ENCODE peak calls at places on chromosomes 7 and 10, in nine cellular contexts. I is IMR-90, J is GM12864, D is lung, C is fibroblast of mammary gland, V is endodermal cell, R is brain microvascular endothelial cell, P is GM12865, T is AG10803. Q is an unnamed sample.

GRCh38 chr10:62422068-62422590 is 48.0 kb downstream of the ZNF365 start:
- DNase-seq in R (peak), J (no peak), P (no peak), C (peak), T (peak), I (peak), D (no peak), V (no peak), Q (peak)

GRCh38 chr10:110820321-110820814 is 51.4 kb upstream of the PDCD4 start:
- DNase-seq in P (no peak), D (no peak), V (no peak), C (no peak), I (no peak), R (no peak), J (no peak), T (peak), Q (peak)

GRCh38 chr7:140055833-140056232 is 6.9 kb downstream of the PARP12 start:
- DNase-seq in V (no peak), C (no peak), I (no peak), J (no peak), P (no peak), R (no peak), D (no peak), T (no peak), Q (no peak)

GRCh38 chr7:94394399-94395140 is at the start of gene COL1A2:
- DNase-seq in V (peak), D (peak), P (peak), C (peak), T (peak), R (peak), J (no peak), I (peak), Q (peak)

GRCh38 chr7:12458520-12459131 is 55.0 kb upstream of the VWDE start:
- DNase-seq in R (peak), P (peak), C (peak), D (no peak), I (peak), J (no peak), T (peak), V (no peak), Q (peak)

GRCh38 chr7:266851-267840 is 22.8 kb upstream of the FOXL3 start:
- DNase-seq in C (no peak), R (no peak), P (no peak), D (no peak), I (no peak), J (no peak), T (no peak), V (peak), Q (no peak)

GRCh38 chr7:94676431-94676830 is 20.5 kb upstream of the SGCE start:
- DNase-seq in C (no peak), V (no peak), D (no peak), I (no peak), P (no peak), R (peak), T (no peak), J (no peak), Q (no peak)

GRCh38 chr7:141585592-141586510 is 34.6 kb downstream of the AGK start:
- DNase-seq in R (peak), V (no peak), T (peak), P (peak), I (peak), D (no peak), J (peak), C (peak), Q (peak)

GRCh38 chr10:133536198-133536597 is 9.0 kb downstream of the CYP2E1 start:
- DNase-seq in D (no peak), T (no peak), J (no peak), P (no peak), C (no peak), I (no peak), V (no peak), R (no peak), Q (no peak)

GRCh38 chr10:287814-288213 is 152.6 kb downstream of the ZMYND11 start:
- DNase-seq in V (peak), R (no peak), D (no peak), P (no peak), C (no peak), T (no peak), J (no peak), I (no peak), Q (no peak)

GRCh38 chr10:71638087-71638576 is 81.4 kb downstream of the C10orf105 start:
- DNase-seq in I (no peak), C (no peak), D (peak), R (no peak), T (no peak), J (no peak), V (peak), P (no peak), Q (no peak)

GRCh38 chr10:48390933-48391845 is 84.7 kb downstream of the MAPK8 start:
- DNase-seq in V (no peak), T (peak), J (peak), C (peak), I (peak), D (no peak), P (peak), R (peak), Q (peak)

GRCh38 chr10:29039659-29040309 is 249.1 kb upstream of the LYZL1 start:
- DNase-seq in D (no peak), P (no peak), V (no peak), J (no peak), R (peak), C (peak), I (peak), T (peak), Q (peak)

GRCh38 chr10:31134303-31134928 is 102.8 kb upstream of the ZNF438 start:
- DNase-seq in D (peak), V (peak), P (peak), R (peak), I (peak), C (peak), T (peak), J (no peak), Q (peak)

GRCh38 chr7:66110861-66111260 is 3.8 kb upstream of the CRCP start:
- DNase-seq in C (peak), D (no peak), R (peak), I (peak), P (no peak), J (no peak), T (peak), V (no peak), Q (peak)

GRCh38 chr10:93947055-93947454 is 46.7 kb upstream of the PLCE1 start:
- DNase-seq in J (no peak), V (no peak), C (peak), D (no peak), I (peak), R (peak), P (no peak), T (peak), Q (peak)

GRCh38 chr10:78337646-78338391 is 304.2 kb downstream of the RPS24 start:
- DNase-seq in P (no peak), V (peak), J (no peak), D (no peak), I (peak), T (peak), R (no peak), C (no peak), Q (peak)

GRCh38 chr7:42502022-42502421 is 265.0 kb upstream of the GLI3 start:
- DNase-seq in I (no peak), V (no peak), C (peak), D (no peak), T (peak), P (no peak), J (no peak), R (peak), Q (no peak)

GRCh38 chr7:44466300-44467216 is 23.9 kb downstream of the NUDCD3 start:
- DNase-seq in P (no peak), C (peak), R (peak), I (peak), D (no peak), V (no peak), J (no peak), T (peak), Q (peak)

DNA sequence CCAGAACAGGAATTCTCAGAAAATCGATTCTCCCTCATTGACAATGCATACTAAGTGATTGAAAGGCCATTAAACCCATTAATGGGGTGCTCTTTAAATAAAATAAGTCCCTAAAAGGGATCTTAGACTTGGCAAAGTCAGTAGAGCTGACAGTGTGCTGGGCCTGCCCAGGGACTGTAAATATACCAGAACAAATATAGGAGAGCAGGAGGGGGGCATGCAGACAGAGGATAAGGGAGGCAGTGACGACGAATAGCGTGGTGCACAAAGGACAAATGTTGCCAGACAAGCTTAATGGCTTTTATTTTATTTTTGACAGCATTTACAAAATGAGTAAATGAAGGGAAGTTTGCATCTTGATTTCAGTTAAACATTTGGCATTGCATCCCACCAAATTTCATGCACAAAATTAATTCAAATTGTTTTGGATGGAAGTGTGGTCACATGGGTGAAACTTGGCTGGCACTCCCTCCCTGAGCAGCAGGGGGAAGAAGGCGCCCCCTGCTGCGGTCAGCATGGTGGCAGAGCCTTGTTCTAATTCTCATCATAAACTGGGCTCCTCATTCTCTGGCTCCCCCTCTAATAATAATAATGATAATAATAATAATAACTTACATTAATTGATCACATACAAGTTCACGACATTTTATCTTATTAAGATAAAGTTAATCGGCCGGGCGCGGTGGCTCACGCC is 215.9 kb downstream of the SNX10 start:
- DNase-seq in V (no peak), I (no peak), T (no peak), J (no peak), P (no peak), C (no peak), D (no peak), R (no peak), Q (no peak)
- TF ChIP-seq CTCF in V (peak), I (no peak), T (no peak), J (no peak), P (no peak), C (no peak), D (no peak), R (no peak), Q (no peak)

GRCh38 chr10:101569465-101569837 is 18.6 kb downstream of the POLL start:
- DNase-seq in T (no peak), I (no peak), C (no peak), P (no peak), D (no peak), J (no peak), V (no peak), R (no peak), Q (no peak)
- H3K4me3 ChIP-seq in T (peak), I (peak), C (peak), P (peak), D (no peak), J (peak), V (peak), R (peak), Q (peak)

GRCh38 chr7:17681965-17682364 is 258.3 kb downstream of the SNX13 start:
- DNase-seq in C (peak), D (no peak), V (no peak), J (no peak), I (no peak), P (no peak), T (peak), R (no peak), Q (peak)

GRCh38 chr7:17680026-17680425 is 260.3 kb downstream of the SNX13 start:
- DNase-seq in T (peak), P (peak), J (no peak), D (peak), I (peak), R (peak), C (peak), V (peak), Q (peak)

GRCh38 chr7:17682586-17682985 is 257.7 kb downstream of the SNX13 start:
- DNase-seq in T (peak), V (no peak), P (no peak), R (no peak), J (no peak), C (peak), I (no peak), D (no peak), Q (peak)

GRCh38 chr7:17679427-17679826 is 260.9 kb downstream of the SNX13 start:
- DNase-seq in C (peak), V (peak), J (no peak), R (peak), P (no peak), I (no peak), D (no peak), T (peak), Q (peak)

DNA sequence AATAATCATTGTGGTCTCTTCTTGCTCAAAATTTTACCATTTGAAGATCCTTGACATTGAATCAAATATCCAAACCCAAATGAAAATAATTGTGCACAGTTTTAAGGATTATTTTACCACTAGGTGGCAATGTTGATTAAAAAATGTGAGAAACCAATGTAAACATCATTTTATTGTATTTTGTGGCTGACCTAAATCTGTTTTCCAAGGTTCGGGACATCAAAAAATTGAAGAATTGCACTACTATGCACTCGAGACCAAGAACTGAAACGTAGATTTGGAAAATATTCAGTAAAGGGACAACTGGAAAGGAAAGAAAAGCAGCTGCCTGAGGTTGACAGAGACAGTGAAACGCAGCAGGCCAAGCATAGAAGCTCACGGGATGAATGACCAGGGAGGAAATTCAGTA is 259.3 kb downstream of the SNX13 start:
- DNase-seq in I (peak), P (peak), C (peak), V (no peak), J (no peak), T (peak), D (no peak), R (no peak), Q (peak)
- TF ChIP-seq CTCF in I (peak), P (peak), C (peak), V (peak), J (no peak), T (peak), D (peak), R (no peak), Q (peak)

GRCh38 chr7:6227294-6227846 is 45.1 kb downstream of the CYTH3 start:
- DNase-seq in C (peak), I (peak), T (peak), D (no peak), V (no peak), P (no peak), J (no peak), R (no peak), Q (peak)
- H3K4me3 ChIP-seq in C (no peak), I (no peak), T (no peak), D (no peak), V (no peak), P (no peak), J (no peak), R (no peak), Q (no peak)

DNA sequence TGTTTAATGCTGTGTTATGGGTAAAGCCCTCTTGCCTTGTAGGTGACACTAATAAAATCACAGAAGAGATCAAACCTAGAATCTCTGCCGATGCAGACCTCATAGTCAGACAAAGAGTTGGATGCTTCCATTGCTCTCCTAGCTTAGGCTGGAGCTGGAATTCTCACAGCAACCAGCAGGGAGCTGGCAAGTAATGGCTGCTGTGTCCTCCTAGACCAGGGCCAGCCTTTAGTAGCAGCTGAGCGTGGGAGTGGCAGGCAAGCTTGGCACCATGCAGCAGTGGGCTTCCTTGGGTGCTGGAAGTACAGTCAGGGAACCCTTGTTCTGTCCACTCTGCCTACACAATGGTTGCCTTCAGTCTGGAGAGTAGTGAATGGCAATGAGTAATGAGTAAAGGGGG is 598.3 kb upstream of the GALNT17 start:
- DNase-seq in C (no peak), V (peak), J (no peak), P (no peak), T (no peak), D (no peak), I (no peak), R (no peak), Q (no peak)
- TF ChIP-seq CTCF in C (no peak), V (peak), J (no peak), P (no peak), T (no peak), D (no peak), I (no peak), R (no peak), Q (no peak)

DNA sequence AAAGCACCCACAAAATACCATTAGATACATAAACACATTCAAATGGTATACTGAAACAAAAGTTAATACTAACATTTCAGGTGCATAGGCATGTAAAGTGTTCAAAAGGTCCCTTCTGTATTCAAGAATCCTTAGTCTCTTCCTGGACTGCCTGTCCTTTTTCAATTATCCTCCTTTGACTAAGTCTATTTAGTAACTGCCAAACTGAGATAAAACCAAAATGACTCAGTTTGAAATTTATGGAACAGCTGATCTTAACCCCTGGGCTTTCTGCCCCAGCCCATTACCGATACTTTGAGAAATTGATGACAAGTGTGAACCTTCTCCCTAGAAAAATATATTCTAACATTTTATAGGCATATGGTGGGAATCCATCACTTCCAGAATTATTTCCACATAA is 5.4 kb downstream of the EPC1 start:
- DNase-seq in C (peak), I (no peak), J (no peak), T (no peak), D (no peak), V (no peak), P (no peak), R (no peak), Q (no peak)
- H3K4me3 ChIP-seq in C (no peak), I (no peak), J (no peak), T (no peak), D (no peak), V (no peak), P (no peak), R (no peak), Q (no peak)

Q was measured in cardiac fibroblast.